ENCODE peak calls at places on chromosomes 7 and 10, in nine cellular contexts. T is fibroblast of lung, S is heart right ventricle, N is IMR-90, C is PC-9, H is upper lobe of left lung, U is HepG2, G is PC-3, Q is lower lobe of right lung. X is an unnamed sample. For H3K4me1, the result is how much of the 10 kb centered on the place peaks cover.

GRCh38 chr7:139635521-139636240 is 112.2 kb downstream of the CLEC2L start:
- DNase-seq in T (no peak), S (no peak), N (no peak), C (no peak), H (no peak), U (no peak), G (no peak), Q (no peak), X (no peak)

GRCh38 chr7:2017483-2017891 is 215.3 kb downstream of the MAD1L1 start:
- DNase-seq in T (no peak), S (no peak), N (no peak), C (no peak), H (peak), U (no peak), G (no peak), Q (peak), X (no peak)

GRCh38 chr7:150432915-150433892 is 17.2 kb upstream of the GIMAP8 start:
- DNase-seq in T (no peak), S (no peak), N (no peak), C (no peak), H (no peak), U (no peak), G (no peak), Q (no peak), X (no peak)

GRCh38 chr7:50962962-50963374 is 180.3 kb upstream of the GRB10 start:
- DNase-seq in T (peak), S (peak), N (no peak), C (peak), H (peak), U (peak), G (peak), Q (peak), X (no peak)

GRCh38 chr10:109902992-109903947 is 20.0 kb downstream of the XPNPEP1 start:
- DNase-seq in T (no peak), S (no peak), N (peak), C (no peak), H (peak), U (no peak), G (peak), Q (no peak), X (no peak)

GRCh38 chr7:151081170-151082101 is 827 bp upstream of the FASTK start:
- DNase-seq in T (peak), S (no peak), N (no peak), C (peak), H (no peak), U (no peak), G (no peak), Q (no peak), X (no peak)

GRCh38 chr10:13079776-13080050 is 20.2 kb upstream of the OPTN start:
- DNase-seq in T (no peak), S (no peak), N (no peak), C (no peak), H (no peak), U (no peak), G (no peak), Q (no peak), X (no peak)

GRCh38 chr10:81728692-81729091 is 146.3 kb upstream of the NRG3 start:
- DNase-seq in T (no peak), S (no peak), N (no peak), C (no peak), H (no peak), U (no peak), G (no peak), Q (no peak), X (no peak)

GRCh38 chr10:43197834-43198681 is 59.8 kb downstream of the CSGALNACT2 start:
- DNase-seq in T (no peak), S (peak), N (no peak), C (no peak), H (peak), U (peak), G (peak), Q (peak), X (peak)

GRCh38 chr10:116952729-116953128 is 52.3 kb downstream of the SHTN1 start:
- DNase-seq in T (no peak), S (no peak), N (no peak), C (no peak), H (no peak), U (no peak), G (no peak), Q (no peak), X (no peak)

GRCh38 chr7:21260939-21261338 is 166.9 kb upstream of the SP4 start:
- DNase-seq in T (no peak), S (no peak), N (no peak), C (no peak), H (no peak), U (no peak), G (no peak), Q (no peak), X (no peak)

GRCh38 chr7:99380032-99380822 is 5.7 kb downstream of the ARPC1B start:
- DNase-seq in T (peak), S (peak), N (peak), C (no peak), H (peak), U (no peak), G (no peak), Q (peak), X (no peak)

GRCh38 chr7:91457208-91457607 is 193.0 kb downstream of the FZD1 start:
- DNase-seq in T (no peak), S (no peak), N (no peak), C (no peak), H (no peak), U (no peak), G (no peak), Q (no peak), X (no peak)

GRCh38 chr7:71885487-71885886 is 526.7 kb downstream of the CALN1 start:
- DNase-seq in T (no peak), S (no peak), N (no peak), C (no peak), H (no peak), U (no peak), G (no peak), Q (no peak), X (no peak)

GRCh38 chr7:116285252-116285651 is 74.9 kb downstream of the TES start:
- DNase-seq in T (no peak), S (no peak), N (no peak), C (no peak), H (no peak), U (no peak), G (no peak), Q (no peak), X (no peak)

GRCh38 chr7:139341776-139342244 is 673 bp downstream of the FMC1 start:
- DNase-seq in T (no peak), S (no peak), N (no peak), C (no peak), H (no peak), U (no peak), G (no peak), Q (no peak), X (no peak)

DNA sequence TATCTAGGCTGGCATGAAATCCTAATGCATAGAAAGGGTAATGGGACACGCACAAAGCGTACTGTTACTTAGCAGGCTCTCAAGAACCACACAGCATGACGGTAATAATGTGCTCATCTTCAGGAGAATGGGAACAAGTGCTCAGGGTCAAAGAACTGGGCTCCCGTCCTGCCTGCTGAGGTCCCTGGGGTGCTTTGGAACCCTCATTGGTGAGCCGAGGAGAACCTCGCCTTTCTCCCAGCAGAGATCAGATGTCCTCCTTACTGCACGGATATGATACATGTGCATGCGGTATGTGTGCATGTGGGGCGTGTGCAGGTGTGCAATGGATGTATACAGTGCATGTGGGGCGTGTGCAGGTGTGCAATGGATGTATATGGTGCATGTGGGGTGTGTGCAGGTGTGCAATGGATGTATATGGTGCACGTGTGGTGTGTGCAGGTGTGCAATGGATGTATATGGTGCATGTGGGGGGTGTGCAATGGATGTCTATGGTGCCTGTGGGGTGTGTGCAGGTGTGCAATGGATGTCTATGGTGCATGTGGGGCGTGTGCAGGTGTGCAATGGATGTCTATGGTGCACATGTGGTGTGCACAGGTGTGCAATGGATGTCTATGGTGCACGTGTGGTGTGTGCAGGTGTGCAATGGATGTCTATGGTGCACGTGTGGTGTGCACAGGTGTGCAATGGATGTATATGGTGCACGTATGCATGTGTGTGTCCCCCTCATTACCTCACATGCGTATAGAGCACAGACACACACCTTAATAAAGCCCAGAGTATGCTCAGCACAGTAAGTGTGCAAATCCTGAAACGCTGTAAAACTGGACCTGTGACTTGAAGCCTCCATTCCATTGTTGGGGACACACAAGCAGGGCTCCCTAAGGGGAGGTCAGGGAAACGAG is 336.3 kb downstream of the PTPRN2 start:
- DNase-seq in T (no peak), S (no peak), N (no peak), C (no peak), H (peak), U (no peak), G (no peak), Q (no peak), X (no peak)
- H3K4me1 ChIP-seq in T (under half), S (under half), N (under half), C (under half), H (under half), U (under half), G (under half), Q (under half), X (under half)

DNA sequence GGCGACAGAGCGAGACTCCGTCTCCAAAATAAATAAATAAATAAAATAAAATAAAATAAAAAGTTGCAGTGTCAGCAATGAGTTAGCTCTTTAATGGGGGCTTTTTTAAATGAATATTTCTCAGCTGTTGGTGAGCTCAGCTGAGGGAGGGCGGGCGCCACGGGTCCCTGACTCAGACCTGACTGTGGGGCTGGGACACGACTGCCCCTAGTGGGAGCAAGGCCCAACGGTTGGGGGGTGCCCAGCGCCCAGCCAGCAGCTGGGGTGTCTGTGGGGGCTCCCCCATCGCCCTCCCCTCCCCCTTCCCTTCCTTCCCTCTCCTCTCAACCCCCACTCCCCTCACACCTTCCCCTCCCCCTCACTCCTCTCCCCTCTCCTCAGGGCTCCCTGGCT is 46.6 kb downstream of the PWWP2B start:
- DNase-seq in T (peak), S (no peak), N (peak), C (no peak), H (peak), U (no peak), G (peak), Q (peak), X (no peak)
- TF ChIP-seq CTCF in T (peak), S (peak), N (peak), C (peak), H (peak), U (peak), G (peak), Q (peak), X (no peak)

DNA sequence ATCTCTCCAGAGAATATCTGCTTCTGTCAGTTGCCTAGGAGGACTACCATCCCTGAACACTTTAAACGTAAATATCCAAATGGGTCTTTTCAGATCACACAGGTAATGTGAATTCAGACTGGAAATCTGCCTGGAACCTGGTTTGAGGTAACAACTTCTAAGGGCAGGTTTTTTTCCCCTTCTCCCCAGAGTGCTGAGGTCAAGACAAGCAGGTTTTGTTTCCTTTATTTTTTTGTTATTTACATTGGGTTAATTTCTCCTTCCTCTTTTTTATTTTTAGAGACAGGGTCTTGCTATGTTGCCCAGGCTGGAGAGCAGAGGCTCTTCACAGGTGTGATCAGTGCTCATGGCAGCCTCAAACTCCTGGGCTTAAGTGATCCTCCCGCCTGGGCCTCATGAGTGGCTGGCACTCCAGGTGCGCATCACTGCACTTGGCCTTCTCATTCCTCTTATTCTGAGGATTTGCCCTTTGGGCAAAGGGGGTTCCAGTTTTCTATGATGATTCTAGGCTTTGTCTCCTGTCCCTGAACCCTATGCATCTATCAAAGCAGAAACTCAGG is 103.1 kb downstream of the PFKFB3 start:
- DNase-seq in T (no peak), S (no peak), N (no peak), C (no peak), H (no peak), U (no peak), G (no peak), Q (no peak), X (no peak)
- H3K4me1 ChIP-seq in T (under half), S (under half), N (under half), C (under half), H (under half), U (under half), G (under half), Q (under half), X (under half)

DNA sequence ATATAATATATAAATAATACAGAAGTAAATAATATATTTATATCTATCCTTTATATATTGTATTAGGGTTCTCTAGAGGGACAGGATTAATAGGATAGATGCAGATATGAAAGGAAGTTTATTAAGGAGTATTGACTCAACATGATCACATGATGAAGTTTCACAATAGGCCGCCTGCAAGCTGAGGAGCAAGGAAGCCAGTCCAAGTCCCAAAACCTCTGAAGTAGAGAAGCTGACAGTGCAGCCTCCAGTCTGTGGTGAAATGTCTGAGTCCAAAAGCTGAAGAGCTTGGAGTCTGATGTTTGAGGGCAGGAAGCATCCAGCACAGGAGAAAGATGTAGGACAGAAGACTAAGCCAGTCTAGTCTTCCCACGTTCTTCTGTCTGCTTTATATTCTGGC is 24.9 kb upstream of the AKR1B10 start:
- DNase-seq in T (peak), S (peak), N (peak), C (no peak), H (peak), U (no peak), G (peak), Q (no peak), X (peak)
- TF ChIP-seq CTCF in T (no peak), S (no peak), N (no peak), C (no peak), H (no peak), U (no peak), G (no peak), Q (no peak), X (no peak)

GRCh38 chr10:63256047-63256773 is 123.1 kb downstream of the NRBF2 start:
- DNase-seq in T (peak), S (no peak), N (no peak), C (no peak), H (no peak), U (no peak), G (no peak), Q (no peak), X (no peak)
- H3K4me1 ChIP-seq in T (under half), S (half or more), N (under half), C (under half), H (under half), U (half or more), G (under half), Q (half or more), X (under half)

GRCh38 chr7:4753610-4754432 is 21.6 kb upstream of the AP5Z1 start:
- DNase-seq in T (peak), S (peak), N (peak), C (peak), H (peak), U (peak), G (peak), Q (peak), X (no peak)
- TF ChIP-seq CTCF in T (peak), S (peak), N (peak), C (peak), H (peak), U (peak), G (peak), Q (peak), X (peak)

GRCh38 chr7:85716353-85716752 is 529.5 kb upstream of the SEMA3D start:
- DNase-seq in T (peak), S (no peak), N (peak), C (no peak), H (no peak), U (no peak), G (no peak), Q (no peak), X (no peak)
- H3K4me1 ChIP-seq in T (under half), S (under half), N (under half), C (under half), H (under half), U (under half), G (under half), Q (under half), X (under half)

DNA sequence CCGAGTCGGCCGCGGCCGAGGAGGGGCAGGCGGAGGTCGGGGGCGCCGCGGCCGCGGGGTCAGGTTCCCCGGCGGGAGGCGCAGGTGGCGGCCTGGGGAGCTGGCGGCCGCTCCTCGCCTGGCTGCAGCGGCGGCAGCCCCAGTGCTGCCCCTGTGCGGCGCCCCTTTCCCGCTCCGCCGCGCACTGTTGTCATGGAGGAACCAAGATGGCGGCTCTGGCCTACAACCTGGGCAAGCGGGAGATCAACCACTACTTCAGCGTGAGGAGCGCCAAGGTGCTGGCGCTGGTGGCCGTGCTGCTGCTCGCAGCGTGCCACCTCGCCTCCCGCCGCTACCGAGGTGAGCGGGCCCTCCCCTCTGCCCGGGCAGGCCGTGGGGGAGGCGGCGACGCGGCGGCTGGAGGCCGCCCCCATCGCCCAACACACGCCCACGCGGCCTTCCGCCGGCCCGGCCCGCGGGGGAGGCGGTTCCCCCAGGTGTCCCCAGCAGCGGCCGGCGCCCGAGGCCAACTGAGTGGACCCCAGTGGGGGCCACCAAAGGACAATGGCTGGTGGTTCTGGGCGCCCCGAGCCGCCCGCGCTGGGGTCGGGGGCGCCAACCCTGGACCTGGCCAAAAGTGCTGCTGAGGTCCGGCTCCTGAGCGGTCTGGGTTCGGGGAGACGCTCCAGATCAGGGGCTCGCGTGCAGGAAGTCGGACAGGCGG is 421 bp downstream of the CASD1 start:
- DNase-seq in T (peak), S (peak), N (peak), C (peak), H (peak), U (peak), G (peak), Q (peak), X (peak)
- TF ChIP-seq CTCF in T (no peak), S (peak), N (peak), C (no peak), H (no peak), U (peak), G (no peak), Q (peak), X (peak)

GRCh38 chr10:50554381-50554994 is 69.3 kb downstream of the SGMS1 start:
- DNase-seq in T (no peak), S (peak), N (no peak), C (no peak), H (no peak), U (no peak), G (no peak), Q (no peak), X (no peak)

GRCh38 chr10:50558368-50558767 is 65.4 kb downstream of the SGMS1 start:
- DNase-seq in T (peak), S (no peak), N (no peak), C (no peak), H (no peak), U (no peak), G (no peak), Q (no peak), X (no peak)

GRCh38 chr10:50554995-50555568 is 68.7 kb downstream of the SGMS1 start:
- DNase-seq in T (peak), S (no peak), N (peak), C (no peak), H (no peak), U (no peak), G (peak), Q (no peak), X (no peak)

GRCh38 chr10:50556238-50557120 is 67.3 kb downstream of the SGMS1 start:
- DNase-seq in T (no peak), S (no peak), N (no peak), C (no peak), H (no peak), U (no peak), G (no peak), Q (no peak), X (no peak)

GRCh38 chr10:50557130-50557682 is 66.5 kb downstream of the SGMS1 start:
- DNase-seq in T (no peak), S (no peak), N (no peak), C (no peak), H (no peak), U (no peak), G (no peak), Q (no peak), X (no peak)
- H3K4me1 ChIP-seq in T (under half), S (half or more), N (under half), C (under half), H (under half), U (under half), G (under half), Q (under half), X (under half)

X was measured in ascending aorta.